ENCODE peak calls at places on chromosomes 11 and 22, in four cellular contexts. O is BJ, W is CMK, H is A549. F is an unnamed sample.

GRCh38 chr22:30279389-30279788 is 9.9 kb downstream of the CASTOR1 start:
- DNase-seq in O (no peak), W (no peak), H (no peak), F (no peak)

GRCh38 chr11:19867064-19867463 is 154.4 kb downstream of the NAV2 start:
- DNase-seq in O (no peak), W (no peak), H (no peak), F (no peak)

GRCh38 chr22:46596032-46596441 is 24.1 kb upstream of the GRAMD4 start:
- DNase-seq in O (no peak), W (no peak), H (no peak), F (peak)

GRCh38 chr11:118434123-118434552 is 2.2 kb upstream of the KMT2A start:
- DNase-seq in O (no peak), W (no peak), H (no peak), F (no peak)

GRCh38 chr11:101478587-101479375 is 105.0 kb downstream of the TRPC6 start:
- DNase-seq in O (no peak), W (no peak), H (no peak), F (no peak)

GRCh38 chr22:39183991-39184585 is 31.6 kb upstream of the CBX7 start:
- DNase-seq in O (no peak), W (no peak), H (peak), F (no peak)

GRCh38 chr11:2798951-2799761 is 86.4 kb downstream of the CDKN1C start:
- DNase-seq in O (no peak), W (no peak), H (no peak), F (no peak)

GRCh38 chr22:29266564-29267461 is 968 bp downstream of the RHBDD3 start:
- DNase-seq in O (no peak), W (no peak), H (no peak), F (no peak)

GRCh38 chr11:123640677-123641494 is 13.5 kb downstream of the SCN3B start:
- DNase-seq in O (no peak), W (peak), H (peak), F (no peak)

GRCh38 chr22:21807545-21807944 is 59.9 kb downstream of the MAPK1 start:
- DNase-seq in O (no peak), W (no peak), H (no peak), F (no peak)

GRCh38 chr11:82557274-82557673 is 176.4 kb downstream of the FAM181B start:
- DNase-seq in O (no peak), W (no peak), H (no peak), F (no peak)

GRCh38 chr22:19527321-19527721 is 3.1 kb upstream of the CLDN5 start:
- DNase-seq in O (no peak), W (no peak), H (no peak), F (no peak)

GRCh38 chr11:69994810-69995209 is 83.3 kb upstream of the ANO1 start:
- DNase-seq in O (no peak), W (no peak), H (no peak), F (no peak)

GRCh38 chr11:36996795-36997194 is 398.8 kb upstream of the RAG2 start:
- DNase-seq in O (no peak), W (no peak), H (no peak), F (no peak)

GRCh38 chr22:46090051-46090591 is 60.2 kb upstream of the PPARA start:
- DNase-seq in O (no peak), W (no peak), H (no peak), F (no peak)

GRCh38 chr11:66546368-66546965 is at the start of gene ACTN3:
- DNase-seq in O (no peak), W (no peak), H (peak), F (no peak)

GRCh38 chr11:21180194-21180593 is 510.8 kb downstream of the NELL1 start:
- DNase-seq in O (no peak), W (no peak), H (no peak), F (no peak)

GRCh38 chr11:86559311-86559945 is 113.0 kb downstream of the ME3 start:
- DNase-seq in O (no peak), W (peak), H (no peak), F (peak)

GRCh38 chr22:50086526-50086925 is 1.3 kb upstream of the MLC1 start:
- DNase-seq in O (peak), W (no peak), H (no peak), F (peak)

GRCh38 chr11:70466154-70466553 is 67.8 kb downstream of the CTTN start:
- DNase-seq in O (no peak), W (no peak), H (peak), F (no peak)

GRCh38 chr11:64297722-64298358 is 2.3 kb upstream of the CATSPERZ start:
- DNase-seq in O (no peak), W (no peak), H (no peak), F (no peak)

GRCh38 chr11:112555491-112556364 is 295.1 kb upstream of the PLET1 start:
- DNase-seq in O (no peak), W (peak), H (peak), F (peak)

GRCh38 chr11:45959851-45960250 is 37.4 kb downstream of the LARGE2 start:
- DNase-seq in O (no peak), W (no peak), H (no peak), F (no peak)

GRCh38 chr11:6565988-6566703 is 37.3 kb downstream of the RRP8 start:
- DNase-seq in O (no peak), W (no peak), H (no peak), F (no peak)

GRCh38 chr11:64684357-64684756 is 38.6 kb downstream of the NRXN2 start:
- DNase-seq in O (no peak), W (no peak), H (no peak), F (no peak)

GRCh38 chr22:44889233-44889878 is 120.4 kb downstream of the PHF21B start:
- DNase-seq in O (no peak), W (no peak), H (no peak), F (no peak)

GRCh38 chr11:134956461-134957209 is 544.6 kb upstream of the B3GAT1 start:
- DNase-seq in O (no peak), W (no peak), H (no peak), F (no peak)

GRCh38 chr11:57751676-57752253 is at the start of gene BTBD18:
- DNase-seq in O (no peak), W (no peak), H (peak), F (no peak)

GRCh38 chr11:112366777-112367176 is 106.1 kb upstream of the PLET1 start:
- DNase-seq in O (peak), W (no peak), H (no peak), F (peak)

GRCh38 chr11:101974255-101974654 is 57.9 kb upstream of the ANGPTL5 start:
- DNase-seq in O (no peak), W (no peak), H (peak), F (peak)

GRCh38 chr11:77175869-77176539 is 48.0 kb downstream of the MYO7A start:
- DNase-seq in O (no peak), W (peak), H (no peak), F (no peak)

GRCh38 chr22:40728731-40729189 is 49.5 kb downstream of the MCHR1 start:
- DNase-seq in O (no peak), W (no peak), H (no peak), F (no peak)

GRCh38 chr22:43477966-43478365 is 66.2 kb downstream of the MPPED1 start:
- DNase-seq in O (no peak), W (no peak), H (no peak), F (no peak)

GRCh38 chr11:69381681-69382130 is 87.8 kb downstream of the MYEOV start:
- DNase-seq in O (no peak), W (peak), H (no peak), F (no peak)

GRCh38 chr11:2220173-2220771 is 48.7 kb upstream of the TH start:
- DNase-seq in O (no peak), W (no peak), H (no peak), F (no peak)

GRCh38 chr22:46201059-46201757 is 48.9 kb downstream of the CDPF1 start:
- DNase-seq in O (no peak), W (no peak), H (no peak), F (no peak)

GRCh38 chr11:68990995-68991780 is 10.4 kb upstream of the MRGPRD start:
- DNase-seq in O (no peak), W (no peak), H (no peak), F (no peak)

GRCh38 chr11:112785104-112785503 is 176.1 kb upstream of the NCAM1 start:
- DNase-seq in O (no peak), W (no peak), H (no peak), F (no peak)

GRCh38 chr11:130042093-130042591 is 27.6 kb upstream of the APLP2 start:
- DNase-seq in O (peak), W (no peak), H (peak), F (peak)